ENCODE peak calls at places on chromosomes 2 and 18, in four cellular contexts. V is stimulated activated CD4-positive, alpha-beta T cell treated with anti-CD3 and anti-CD28 coated beads, Interleukin-1b, Interleukin-23, amount 100 ng/mL, for 1 hour; I is lower lobe of right lung; U is EL. E is an unnamed sample.

GRCh38 chr2:237132799-237133198 is 47.1 kb downstream of the COPS8 start:
- DNase-seq in I (no peak), U (no peak), V (no peak), E (no peak)

GRCh38 chr2:234161932-234162331 is 111.4 kb downstream of the SPP2 start:
- DNase-seq in U (no peak), I (no peak), V (no peak), E (no peak)

GRCh38 chr18:29711931-29712330 is 1330.6 kb downstream of the DSC3 start:
- DNase-seq in U (no peak), I (no peak), V (no peak), E (no peak)

GRCh38 chr18:68549257-68549871 is 165.5 kb downstream of the TMX3 start:
- DNase-seq in V (no peak), I (no peak), U (peak), E (peak)

GRCh38 chr2:165609672-165610071 is 140.2 kb downstream of the CSRNP3 start:
- DNase-seq in U (no peak), I (no peak), V (no peak), E (no peak)

GRCh38 chr18:32754508-32755263 is 18.1 kb downstream of the KLHL14 start:
- DNase-seq in I (no peak), V (no peak), U (no peak), E (no peak)

GRCh38 chr2:120390381-120391055 is 44.6 kb downstream of the INHBB start:
- DNase-seq in V (no peak), I (peak), U (no peak), E (no peak)

GRCh38 chr2:96819101-96819875 is 3.2 kb downstream of the CNNM3 start:
- DNase-seq in V (no peak), U (no peak), I (peak), E (no peak)

GRCh38 chr2:216918088-216918680 is 58.3 kb upstream of the TNP1 start:
- DNase-seq in V (no peak), I (no peak), U (peak), E (peak)

GRCh38 chr18:22840606-22841144 is 92.5 kb upstream of the RBBP8 start:
- DNase-seq in U (no peak), V (no peak), I (no peak), E (no peak)

GRCh38 chr2:128350736-128351135 is 32.1 kb upstream of the HS6ST1 start:
- DNase-seq in I (no peak), V (no peak), U (no peak), E (no peak)

GRCh38 chr2:190180313-190181065 is 118.0 kb upstream of the MSTN start:
- DNase-seq in U (peak), V (no peak), I (peak), E (peak)

GRCh38 chr2:36277146-36277808 is 78.3 kb upstream of the CRIM1 start:
- DNase-seq in V (no peak), U (peak), I (no peak), E (peak)

GRCh38 chr18:11136241-11136640 is 13.1 kb downstream of the PIEZO2 start:
- DNase-seq in V (no peak), I (no peak), U (peak), E (peak)

GRCh38 chr2:3692375-3692774 is 11.0 kb upstream of the DCDC2C start:
- DNase-seq in U (no peak), V (no peak), I (no peak), E (peak)

GRCh38 chr2:173359231-173359630 is 4.6 kb downstream of the CDCA7 start:
- DNase-seq in I (no peak), U (peak), V (no peak), E (peak)

GRCh38 chr2:184367211-184367610 is 231.1 kb upstream of the ZNF804A start:
- DNase-seq in I (no peak), V (no peak), U (no peak), E (no peak)

GRCh38 chr18:58953627-58954026 is 89.0 kb downstream of the ZNF532 start:
- DNase-seq in V (no peak), U (no peak), I (no peak), E (peak)

GRCh38 chr2:23294238-23294637 is 90.7 kb upstream of the KLHL29 start:
- DNase-seq in U (no peak), V (no peak), I (no peak), E (no peak)

GRCh38 chr18:23422751-23423418 is 30.2 kb upstream of the RIOK3 start:
- DNase-seq in U (peak), I (peak), V (no peak), E (peak)

GRCh38 chr2:24947758-24948157 is 24.0 kb downstream of the DNAJC27 start:
- DNase-seq in V (no peak), U (no peak), I (no peak), E (no peak)

GRCh38 chr18:57843403-57843802 is 40.3 kb upstream of the ATP8B1 start:
- DNase-seq in V (no peak), U (no peak), I (no peak), E (no peak)

GRCh38 chr18:68735498-68736343 is 20.8 kb upstream of the TMX3 start:
- DNase-seq in U (peak), I (no peak), V (no peak), E (peak)

GRCh38 chr18:11147962-11148654 is 1.3 kb downstream of the PIEZO2 start:
- DNase-seq in V (no peak), I (no peak), U (peak), E (no peak)

GRCh38 chr2:55862673-55863390 is 60.8 kb downstream of the EFEMP1 start:
- DNase-seq in U (peak), V (no peak), I (no peak), E (peak)

GRCh38 chr2:32611366-32611765 is 16.5 kb upstream of the TTC27 start:
- DNase-seq in U (no peak), I (no peak), V (no peak), E (no peak)

GRCh38 chr2:73823916-73824523 is 4.7 kb upstream of the STAMBP start:
- DNase-seq in I (no peak), V (no peak), U (peak), E (peak)